ENCODE peak calls at places on chromosomes 12 and 14, in four cellular contexts. I is anterior cingulate cortex, O is SIG-M5, P is fibroblast of the aortic adventitia. D is an unnamed sample.

GRCh38 chr12:18250313-18250916 is 10.9 kb upstream of the PIK3C2G start:
- DNase-seq in O (no peak), P (peak), I (no peak), D (peak)

GRCh38 chr14:90483551-90483950 is 86.7 kb downstream of the CALM1 start:
- DNase-seq in O (no peak), P (no peak), I (no peak), D (no peak)

GRCh38 chr12:47776471-47777143 is 3.6 kb downstream of the SLC48A1 start:
- DNase-seq in I (no peak), O (no peak), P (peak), D (no peak)

GRCh38 chr12:111429760-111430417 is 24.2 kb downstream of the SH2B3 start:
- DNase-seq in O (no peak), P (no peak), I (no peak), D (no peak)

GRCh38 chr12:83904175-83904574 is 1008.4 kb downstream of the SLC6A15 start:
- DNase-seq in P (no peak), O (no peak), I (no peak), D (no peak)

GRCh38 chr12:89730060-89730459 is 21.4 kb upstream of the ATP2B1 start:
- DNase-seq in O (no peak), I (no peak), P (no peak), D (no peak)

GRCh38 chr12:88624911-88625310 is 44.6 kb upstream of the KITLG start:
- DNase-seq in I (no peak), P (peak), O (no peak), D (peak)

GRCh38 chr12:125346361-125346760 is 281.1 kb downstream of the AACS start:
- DNase-seq in I (no peak), O (no peak), P (peak), D (no peak)